ENCODE peak calls at places on chromosomes 1 and 21, in four cellular contexts. One of them, this sample, is unnamed.

GRCh38 chr21:33421713-33422393 is 18.6 kb downstream of the IFNGR2 start:
- DNase-seq in NCI-H2081: no peak
- DNase-seq in LoVo: no peak
- DNase-seq in fibroblast of the conjunctiva: no peak
- DNase-seq in this sample: no peak

GRCh38 chr1:23814016-23814415 is 11.2 kb downstream of the HMGCL start:
- DNase-seq in NCI-H2081: no peak
- DNase-seq in LoVo: no peak
- DNase-seq in fibroblast of the conjunctiva: no peak
- DNase-seq in this sample: no peak

GRCh38 chr1:153174624-153175023 is 23.9 kb upstream of the SPRR2G start:
- DNase-seq in NCI-H2081: no peak
- DNase-seq in LoVo: no peak
- DNase-seq in fibroblast of the conjunctiva: no peak
- DNase-seq in this sample: no peak

GRCh38 chr1:226884966-226885820 is 14.8 kb downstream of the PSEN2 start:
- DNase-seq in NCI-H2081: no peak
- DNase-seq in LoVo: no peak
- DNase-seq in fibroblast of the conjunctiva: no peak
- DNase-seq in this sample: peak

GRCh38 chr1:68141079-68141800 is 90.8 kb upstream of the DIRAS3 start:
- DNase-seq in NCI-H2081: no peak
- DNase-seq in LoVo: no peak
- DNase-seq in fibroblast of the conjunctiva: no peak
- DNase-seq in this sample: no peak

GRCh38 chr1:116856312-116856711 is 53.4 kb upstream of the PTGFRN start:
- DNase-seq in NCI-H2081: no peak
- DNase-seq in LoVo: no peak
- DNase-seq in fibroblast of the conjunctiva: no peak
- DNase-seq in this sample: no peak

GRCh38 chr1:81550753-81551152 is 250.0 kb upstream of the ADGRL2 start:
- DNase-seq in NCI-H2081: no peak
- DNase-seq in LoVo: peak
- DNase-seq in fibroblast of the conjunctiva: no peak
- DNase-seq in this sample: no peak

GRCh38 chr1:10386761-10387482 is 11.9 kb upstream of the PGD start:
- DNase-seq in NCI-H2081: no peak
- DNase-seq in LoVo: no peak
- DNase-seq in fibroblast of the conjunctiva: no peak
- DNase-seq in this sample: no peak

GRCh38 chr1:219310181-219310728 is 136.6 kb downstream of the LYPLAL1 start:
- DNase-seq in NCI-H2081: no peak
- DNase-seq in LoVo: peak
- DNase-seq in fibroblast of the conjunctiva: no peak
- DNase-seq in this sample: no peak

GRCh38 chr1:228341450-228341813 is 65.2 kb downstream of the TRIM11 start:
- DNase-seq in NCI-H2081: no peak
- DNase-seq in LoVo: no peak
- DNase-seq in fibroblast of the conjunctiva: no peak
- DNase-seq in this sample: no peak

GRCh38 chr1:64956241-64956640 is 10.1 kb downstream of the JAK1 start:
- DNase-seq in NCI-H2081: no peak
- DNase-seq in LoVo: no peak
- DNase-seq in fibroblast of the conjunctiva: peak
- DNase-seq in this sample: no peak

GRCh38 chr1:94326329-94326728 is 88.9 kb upstream of the ARHGAP29 start:
- DNase-seq in NCI-H2081: no peak
- DNase-seq in LoVo: no peak
- DNase-seq in fibroblast of the conjunctiva: no peak
- DNase-seq in this sample: no peak

GRCh38 chr1:156100205-156100995 is 14.1 kb upstream of the LMNA start:
- DNase-seq in NCI-H2081: no peak
- DNase-seq in LoVo: peak
- DNase-seq in fibroblast of the conjunctiva: no peak
- DNase-seq in this sample: no peak

GRCh38 chr1:17207046-17207445 is 2.1 kb downstream of the PADI1 start:
- DNase-seq in NCI-H2081: no peak
- DNase-seq in LoVo: peak
- DNase-seq in fibroblast of the conjunctiva: no peak
- DNase-seq in this sample: no peak

GRCh38 chr1:89657886-89658285 is 25.0 kb downstream of the LRRC8C start:
- DNase-seq in NCI-H2081: no peak
- DNase-seq in LoVo: no peak
- DNase-seq in fibroblast of the conjunctiva: no peak
- DNase-seq in this sample: no peak

GRCh38 chr21:43590220-43590619 is 69.1 kb downstream of the HSF2BP start:
- DNase-seq in NCI-H2081: no peak
- DNase-seq in LoVo: no peak
- DNase-seq in fibroblast of the conjunctiva: no peak
- DNase-seq in this sample: no peak

GRCh38 chr1:22303816-22304215 is 147.8 kb upstream of the ZBTB40 start:
- DNase-seq in NCI-H2081: no peak
- DNase-seq in LoVo: no peak
- DNase-seq in fibroblast of the conjunctiva: no peak
- DNase-seq in this sample: no peak

GRCh38 chr1:14426854-14427253 is 171.6 kb upstream of the KAZN start:
- DNase-seq in NCI-H2081: no peak
- DNase-seq in LoVo: no peak
- DNase-seq in fibroblast of the conjunctiva: no peak
- DNase-seq in this sample: no peak

GRCh38 chr1:71610489-71610888 is 529.7 kb upstream of the ZRANB2 start:
- DNase-seq in NCI-H2081: no peak
- DNase-seq in LoVo: no peak
- DNase-seq in fibroblast of the conjunctiva: no peak
- DNase-seq in this sample: no peak

GRCh38 chr1:154179951-154180687 is 11.8 kb downstream of the TPM3 start:
- DNase-seq in NCI-H2081: no peak
- DNase-seq in LoVo: peak
- DNase-seq in fibroblast of the conjunctiva: no peak
- DNase-seq in this sample: no peak

GRCh38 chr21:15210235-15210678 is 145.5 kb upstream of the NRIP1 start:
- DNase-seq in NCI-H2081: no peak
- DNase-seq in LoVo: peak
- DNase-seq in fibroblast of the conjunctiva: peak
- DNase-seq in this sample: peak